ENCODE peak calls at places on chromosome 13, in eight cellular contexts. One of them, this sample, is unnamed.

GRCh38 chr13:113022391-113023216 is 53.6 kb downstream of the MCF2L start:
- DNase-seq in GM23248: no peak
- DNase-seq in ACHN: no peak
- DNase-seq in foreskin fibroblast: no peak
- DNase-seq in GM13976: no peak
- DNase-seq in occipital lobe: no peak
- DNase-seq in stimulated activated CD4-positive, alpha-beta T cell treated with anti-CD3 and anti-CD28 coated beads, Interleukin-2, amount 100 ng/mL, for 24 hours: no peak
- DNase-seq in transverse colon: no peak
- DNase-seq in this sample: peak; percentile 15

GRCh38 chr13:113854238-113855011 is 9.5 kb downstream of the GAS6 start:
- DNase-seq in GM23248: peak; percentile 56
- DNase-seq in ACHN: no peak
- DNase-seq in foreskin fibroblast: peak; percentile 84
- DNase-seq in GM13976: no peak
- DNase-seq in occipital lobe: no peak
- DNase-seq in stimulated activated CD4-positive, alpha-beta T cell treated with anti-CD3 and anti-CD28 coated beads, Interleukin-2, amount 100 ng/mL, for 24 hours: no peak
- DNase-seq in transverse colon: no peak
- DNase-seq in this sample: no peak

GRCh38 chr13:27132538-27132937 is 39.1 kb downstream of the USP12 start:
- DNase-seq in GM23248: no peak
- DNase-seq in ACHN: no peak
- DNase-seq in foreskin fibroblast: no peak
- DNase-seq in GM13976: peak; percentile 21
- DNase-seq in occipital lobe: no peak
- DNase-seq in stimulated activated CD4-positive, alpha-beta T cell treated with anti-CD3 and anti-CD28 coated beads, Interleukin-2, amount 100 ng/mL, for 24 hours: no peak
- DNase-seq in transverse colon: no peak
- DNase-seq in this sample: no peak

GRCh38 chr13:100665403-100665802 is 9.2 kb downstream of the TMTC4 start:
- DNase-seq in GM23248: no peak
- DNase-seq in ACHN: no peak
- DNase-seq in foreskin fibroblast: no peak
- DNase-seq in GM13976: no peak
- DNase-seq in occipital lobe: no peak
- DNase-seq in stimulated activated CD4-positive, alpha-beta T cell treated with anti-CD3 and anti-CD28 coated beads, Interleukin-2, amount 100 ng/mL, for 24 hours: no peak
- DNase-seq in transverse colon: no peak
- DNase-seq in this sample: no peak

GRCh38 chr13:67303661-67304333 is 73.7 kb upstream of the PCDH9 start:
- DNase-seq in GM23248: no peak
- DNase-seq in ACHN: no peak
- DNase-seq in foreskin fibroblast: no peak
- DNase-seq in GM13976: no peak
- DNase-seq in occipital lobe: no peak
- DNase-seq in stimulated activated CD4-positive, alpha-beta T cell treated with anti-CD3 and anti-CD28 coated beads, Interleukin-2, amount 100 ng/mL, for 24 hours: no peak
- DNase-seq in transverse colon: no peak
- DNase-seq in this sample: peak; percentile 69

GRCh38 chr13:21638319-21639282 is 32.3 kb upstream of the FGF9 start:
- DNase-seq in GM23248: peak; percentile 29
- DNase-seq in ACHN: peak; percentile 25
- DNase-seq in foreskin fibroblast: peak; percentile 49
- DNase-seq in GM13976: peak; percentile 60
- DNase-seq in occipital lobe: no peak
- DNase-seq in stimulated activated CD4-positive, alpha-beta T cell treated with anti-CD3 and anti-CD28 coated beads, Interleukin-2, amount 100 ng/mL, for 24 hours: peak; percentile 6
- DNase-seq in transverse colon: peak; percentile 43
- DNase-seq in this sample: peak; percentile 86

GRCh38 chr13:45678282-45678681 is 23.8 kb upstream of the CBY2 start:
- DNase-seq in GM23248: no peak
- DNase-seq in ACHN: no peak
- DNase-seq in foreskin fibroblast: no peak
- DNase-seq in GM13976: no peak
- DNase-seq in occipital lobe: no peak
- DNase-seq in stimulated activated CD4-positive, alpha-beta T cell treated with anti-CD3 and anti-CD28 coated beads, Interleukin-2, amount 100 ng/mL, for 24 hours: no peak
- DNase-seq in transverse colon: no peak
- DNase-seq in this sample: no peak

GRCh38 chr13:97976551-97977375 is 23.3 kb downstream of the IPO5 start:
- DNase-seq in GM23248: peak; percentile 76
- DNase-seq in ACHN: no peak
- DNase-seq in foreskin fibroblast: peak; percentile 52
- DNase-seq in GM13976: peak; percentile 34
- DNase-seq in occipital lobe: no peak
- DNase-seq in stimulated activated CD4-positive, alpha-beta T cell treated with anti-CD3 and anti-CD28 coated beads, Interleukin-2, amount 100 ng/mL, for 24 hours: no peak
- DNase-seq in transverse colon: peak; percentile 16
- DNase-seq in this sample: peak; percentile 15

GRCh38 chr13:110589991-110590390 is 25.4 kb upstream of the NAXD start:
- DNase-seq in GM23248: no peak
- DNase-seq in ACHN: no peak
- DNase-seq in foreskin fibroblast: no peak
- DNase-seq in GM13976: no peak
- DNase-seq in occipital lobe: no peak
- DNase-seq in stimulated activated CD4-positive, alpha-beta T cell treated with anti-CD3 and anti-CD28 coated beads, Interleukin-2, amount 100 ng/mL, for 24 hours: no peak
- DNase-seq in transverse colon: no peak
- DNase-seq in this sample: no peak

GRCh38 chr13:36362914-36363313 is 16.7 kb upstream of the SPART start:
- DNase-seq in GM23248: no peak
- DNase-seq in ACHN: no peak
- DNase-seq in foreskin fibroblast: no peak
- DNase-seq in GM13976: no peak
- DNase-seq in occipital lobe: no peak
- DNase-seq in stimulated activated CD4-positive, alpha-beta T cell treated with anti-CD3 and anti-CD28 coated beads, Interleukin-2, amount 100 ng/mL, for 24 hours: no peak
- DNase-seq in transverse colon: no peak
- DNase-seq in this sample: no peak

GRCh38 chr13:34246511-34246910 is 428.6 kb downstream of the RFC3 start:
- DNase-seq in GM23248: no peak
- DNase-seq in ACHN: no peak
- DNase-seq in foreskin fibroblast: peak; percentile 26
- DNase-seq in GM13976: no peak
- DNase-seq in occipital lobe: no peak
- DNase-seq in stimulated activated CD4-positive, alpha-beta T cell treated with anti-CD3 and anti-CD28 coated beads, Interleukin-2, amount 100 ng/mL, for 24 hours: no peak
- DNase-seq in transverse colon: no peak
- DNase-seq in this sample: peak; percentile 80

GRCh38 chr13:90445179-90445578 is 902.3 kb upstream of the MIR17HG start:
- DNase-seq in GM23248: peak; percentile 93
- DNase-seq in ACHN: peak; percentile 94
- DNase-seq in foreskin fibroblast: peak; percentile 91
- DNase-seq in GM13976: no peak
- DNase-seq in occipital lobe: no peak
- DNase-seq in stimulated activated CD4-positive, alpha-beta T cell treated with anti-CD3 and anti-CD28 coated beads, Interleukin-2, amount 100 ng/mL, for 24 hours: no peak
- DNase-seq in transverse colon: no peak
- DNase-seq in this sample: peak; percentile 90

GRCh38 chr13:64371461-64371860 is 2858.7 kb downstream of the PCDH9 start:
- DNase-seq in GM23248: no peak
- DNase-seq in ACHN: no peak
- DNase-seq in foreskin fibroblast: no peak
- DNase-seq in GM13976: no peak
- DNase-seq in occipital lobe: no peak
- DNase-seq in stimulated activated CD4-positive, alpha-beta T cell treated with anti-CD3 and anti-CD28 coated beads, Interleukin-2, amount 100 ng/mL, for 24 hours: no peak
- DNase-seq in transverse colon: no peak
- DNase-seq in this sample: no peak

GRCh38 chr13:99501952-99502310 is 659 bp downstream of the TM9SF2 start:
- DNase-seq in GM23248: peak; percentile 72
- DNase-seq in ACHN: peak; percentile 29
- DNase-seq in foreskin fibroblast: peak; percentile 53
- DNase-seq in GM13976: no peak
- DNase-seq in occipital lobe: no peak
- DNase-seq in stimulated activated CD4-positive, alpha-beta T cell treated with anti-CD3 and anti-CD28 coated beads, Interleukin-2, amount 100 ng/mL, for 24 hours: peak; percentile 27
- DNase-seq in transverse colon: peak; percentile 43
- DNase-seq in this sample: peak; percentile 46

GRCh38 chr13:27691207-27691606 is 69.5 kb downstream of the POLR1D start:
- DNase-seq in GM23248: no peak
- DNase-seq in ACHN: no peak
- DNase-seq in foreskin fibroblast: no peak
- DNase-seq in GM13976: no peak
- DNase-seq in occipital lobe: no peak
- DNase-seq in stimulated activated CD4-positive, alpha-beta T cell treated with anti-CD3 and anti-CD28 coated beads, Interleukin-2, amount 100 ng/mL, for 24 hours: no peak
- DNase-seq in transverse colon: no peak
- DNase-seq in this sample: no peak

GRCh38 chr13:51229731-51230130 is 7.5 kb downstream of the FAM124A start:
- DNase-seq in GM23248: no peak
- DNase-seq in ACHN: no peak
- DNase-seq in foreskin fibroblast: no peak
- DNase-seq in GM13976: no peak
- DNase-seq in occipital lobe: no peak
- DNase-seq in stimulated activated CD4-positive, alpha-beta T cell treated with anti-CD3 and anti-CD28 coated beads, Interleukin-2, amount 100 ng/mL, for 24 hours: no peak
- DNase-seq in transverse colon: no peak
- DNase-seq in this sample: no peak

GRCh38 chr13:29165840-29166239 is 345.7 kb downstream of the MTUS2 start:
- DNase-seq in GM23248: peak; percentile 2
- DNase-seq in ACHN: no peak
- DNase-seq in foreskin fibroblast: no peak
- DNase-seq in GM13976: no peak
- DNase-seq in occipital lobe: no peak
- DNase-seq in stimulated activated CD4-positive, alpha-beta T cell treated with anti-CD3 and anti-CD28 coated beads, Interleukin-2, amount 100 ng/mL, for 24 hours: no peak
- DNase-seq in transverse colon: no peak
- DNase-seq in this sample: no peak

GRCh38 chr13:102191951-102192461 is 209.8 kb downstream of the FGF14 start:
- DNase-seq in GM23248: peak; percentile 55
- DNase-seq in ACHN: no peak
- DNase-seq in foreskin fibroblast: peak; percentile 92
- DNase-seq in GM13976: no peak
- DNase-seq in occipital lobe: no peak
- DNase-seq in stimulated activated CD4-positive, alpha-beta T cell treated with anti-CD3 and anti-CD28 coated beads, Interleukin-2, amount 100 ng/mL, for 24 hours: no peak
- DNase-seq in transverse colon: no peak
- DNase-seq in this sample: peak; percentile 75

GRCh38 chr13:94620286-94620896 is 18.7 kb downstream of the GPR180 start:
- DNase-seq in GM23248: peak; percentile 53
- DNase-seq in ACHN: peak; percentile 30
- DNase-seq in foreskin fibroblast: peak; percentile 62
- DNase-seq in GM13976: peak; percentile 41
- DNase-seq in occipital lobe: no peak
- DNase-seq in stimulated activated CD4-positive, alpha-beta T cell treated with anti-CD3 and anti-CD28 coated beads, Interleukin-2, amount 100 ng/mL, for 24 hours: peak; percentile 40
- DNase-seq in transverse colon: no peak
- DNase-seq in this sample: peak; percentile 68

GRCh38 chr13:50762969-50763568 is 80.4 kb downstream of the DLEU7 start:
- DNase-seq in GM23248: no peak
- DNase-seq in ACHN: no peak
- DNase-seq in foreskin fibroblast: no peak
- DNase-seq in GM13976: no peak
- DNase-seq in occipital lobe: no peak
- DNase-seq in stimulated activated CD4-positive, alpha-beta T cell treated with anti-CD3 and anti-CD28 coated beads, Interleukin-2, amount 100 ng/mL, for 24 hours: no peak
- DNase-seq in transverse colon: no peak
- DNase-seq in this sample: no peak

GRCh38 chr13:46062190-46062589 is 9.6 kb upstream of the ZC3H13 start:
- DNase-seq in GM23248: peak; percentile 61
- DNase-seq in ACHN: no peak
- DNase-seq in foreskin fibroblast: peak; percentile 69
- DNase-seq in GM13976: no peak
- DNase-seq in occipital lobe: no peak
- DNase-seq in stimulated activated CD4-positive, alpha-beta T cell treated with anti-CD3 and anti-CD28 coated beads, Interleukin-2, amount 100 ng/mL, for 24 hours: no peak
- DNase-seq in transverse colon: no peak
- DNase-seq in this sample: peak; percentile 93

GRCh38 chr13:100904293-100904976 is 229.8 kb upstream of the TMTC4 start:
- DNase-seq in GM23248: no peak
- DNase-seq in ACHN: no peak
- DNase-seq in foreskin fibroblast: no peak
- DNase-seq in GM13976: no peak
- DNase-seq in occipital lobe: no peak
- DNase-seq in stimulated activated CD4-positive, alpha-beta T cell treated with anti-CD3 and anti-CD28 coated beads, Interleukin-2, amount 100 ng/mL, for 24 hours: no peak
- DNase-seq in transverse colon: no peak
- DNase-seq in this sample: no peak

GRCh38 chr13:55244991-55245644 is 1895.6 kb upstream of the PRR20A start:
- DNase-seq in GM23248: no peak
- DNase-seq in ACHN: peak; percentile 49
- DNase-seq in foreskin fibroblast: no peak
- DNase-seq in GM13976: no peak
- DNase-seq in occipital lobe: no peak
- DNase-seq in stimulated activated CD4-positive, alpha-beta T cell treated with anti-CD3 and anti-CD28 coated beads, Interleukin-2, amount 100 ng/mL, for 24 hours: no peak
- DNase-seq in transverse colon: no peak
- DNase-seq in this sample: peak; percentile 9

GRCh38 chr13:98541701-98542203 is 35.2 kb downstream of the STK24 start:
- DNase-seq in GM23248: peak; percentile 63
- DNase-seq in ACHN: no peak
- DNase-seq in foreskin fibroblast: peak; percentile 50
- DNase-seq in GM13976: no peak
- DNase-seq in occipital lobe: no peak
- DNase-seq in stimulated activated CD4-positive, alpha-beta T cell treated with anti-CD3 and anti-CD28 coated beads, Interleukin-2, amount 100 ng/mL, for 24 hours: no peak
- DNase-seq in transverse colon: no peak
- DNase-seq in this sample: no peak

GRCh38 chr13:31982124-31982523 is 49.5 kb upstream of the FRY start:
- DNase-seq in GM23248: peak; percentile 29
- DNase-seq in ACHN: peak; percentile 13
- DNase-seq in foreskin fibroblast: peak; percentile 15
- DNase-seq in GM13976: no peak
- DNase-seq in occipital lobe: no peak
- DNase-seq in stimulated activated CD4-positive, alpha-beta T cell treated with anti-CD3 and anti-CD28 coated beads, Interleukin-2, amount 100 ng/mL, for 24 hours: no peak
- DNase-seq in transverse colon: no peak
- DNase-seq in this sample: no peak

GRCh38 chr13:105804561-105805190 is 730.8 kb downstream of the EFNB2 start:
- DNase-seq in GM23248: peak; percentile 2
- DNase-seq in ACHN: no peak
- DNase-seq in foreskin fibroblast: peak; percentile 73
- DNase-seq in GM13976: no peak
- DNase-seq in occipital lobe: peak; percentile 14
- DNase-seq in stimulated activated CD4-positive, alpha-beta T cell treated with anti-CD3 and anti-CD28 coated beads, Interleukin-2, amount 100 ng/mL, for 24 hours: no peak
- DNase-seq in transverse colon: no peak
- DNase-seq in this sample: peak; percentile 57

GRCh38 chr13:97600438-97601080 is 166.6 kb downstream of the RAP2A start:
- DNase-seq in GM23248: peak; percentile 69
- DNase-seq in ACHN: peak; percentile 31
- DNase-seq in foreskin fibroblast: peak; percentile 61
- DNase-seq in GM13976: no peak
- DNase-seq in occipital lobe: no peak
- DNase-seq in stimulated activated CD4-positive, alpha-beta T cell treated with anti-CD3 and anti-CD28 coated beads, Interleukin-2, amount 100 ng/mL, for 24 hours: no peak
- DNase-seq in transverse colon: no peak
- DNase-seq in this sample: peak; percentile 86

GRCh38 chr13:88411696-88412095 is 740.5 kb downstream of the SLITRK5 start:
- DNase-seq in GM23248: no peak
- DNase-seq in ACHN: no peak
- DNase-seq in foreskin fibroblast: no peak
- DNase-seq in GM13976: no peak
- DNase-seq in occipital lobe: no peak
- DNase-seq in stimulated activated CD4-positive, alpha-beta T cell treated with anti-CD3 and anti-CD28 coated beads, Interleukin-2, amount 100 ng/mL, for 24 hours: no peak
- DNase-seq in transverse colon: no peak
- DNase-seq in this sample: no peak

GRCh38 chr13:111913790-111914189 is 153.2 kb upstream of the SOX1 start:
- DNase-seq in GM23248: no peak
- DNase-seq in ACHN: no peak
- DNase-seq in foreskin fibroblast: no peak
- DNase-seq in GM13976: no peak
- DNase-seq in occipital lobe: no peak
- DNase-seq in stimulated activated CD4-positive, alpha-beta T cell treated with anti-CD3 and anti-CD28 coated beads, Interleukin-2, amount 100 ng/mL, for 24 hours: no peak
- DNase-seq in transverse colon: no peak
- DNase-seq in this sample: no peak

GRCh38 chr13:40344270-40345148 is 321.9 kb downstream of the FOXO1 start:
- DNase-seq in GM23248: no peak
- DNase-seq in ACHN: no peak
- DNase-seq in foreskin fibroblast: peak; percentile 9
- DNase-seq in GM13976: no peak
- DNase-seq in occipital lobe: no peak
- DNase-seq in stimulated activated CD4-positive, alpha-beta T cell treated with anti-CD3 and anti-CD28 coated beads, Interleukin-2, amount 100 ng/mL, for 24 hours: no peak
- DNase-seq in transverse colon: peak; percentile 38
- DNase-seq in this sample: no peak

GRCh38 chr13:52846567-52847321 is 1.7 kb downstream of the PCDH8 start:
- DNase-seq in GM23248: peak; percentile 55
- DNase-seq in ACHN: no peak
- DNase-seq in foreskin fibroblast: peak; percentile 16
- DNase-seq in GM13976: peak; percentile 44
- DNase-seq in occipital lobe: peak; percentile 11
- DNase-seq in stimulated activated CD4-positive, alpha-beta T cell treated with anti-CD3 and anti-CD28 coated beads, Interleukin-2, amount 100 ng/mL, for 24 hours: peak; percentile 50
- DNase-seq in transverse colon: peak; percentile 54
- DNase-seq in this sample: peak; percentile 43

GRCh38 chr13:20144141-20144850 is 16.6 kb downstream of the GJA3 start:
- DNase-seq in GM23248: no peak
- DNase-seq in ACHN: no peak
- DNase-seq in foreskin fibroblast: no peak
- DNase-seq in GM13976: no peak
- DNase-seq in occipital lobe: no peak
- DNase-seq in stimulated activated CD4-positive, alpha-beta T cell treated with anti-CD3 and anti-CD28 coated beads, Interleukin-2, amount 100 ng/mL, for 24 hours: no peak
- DNase-seq in transverse colon: no peak
- DNase-seq in this sample: no peak

GRCh38 chr13:87274209-87274819 is 396.9 kb upstream of the SLITRK5 start:
- DNase-seq in GM23248: peak; percentile 69
- DNase-seq in ACHN: peak; percentile 68
- DNase-seq in foreskin fibroblast: no peak
- DNase-seq in GM13976: peak; percentile 18
- DNase-seq in occipital lobe: no peak
- DNase-seq in stimulated activated CD4-positive, alpha-beta T cell treated with anti-CD3 and anti-CD28 coated beads, Interleukin-2, amount 100 ng/mL, for 24 hours: peak; percentile 22
- DNase-seq in transverse colon: peak; percentile 17
- DNase-seq in this sample: peak; percentile 68

GRCh38 chr13:79533781-79534400 is 52.9 kb downstream of the NDFIP2 start:
- DNase-seq in GM23248: peak; percentile 31
- DNase-seq in ACHN: no peak
- DNase-seq in foreskin fibroblast: peak; percentile 8
- DNase-seq in GM13976: no peak
- DNase-seq in occipital lobe: no peak
- DNase-seq in stimulated activated CD4-positive, alpha-beta T cell treated with anti-CD3 and anti-CD28 coated beads, Interleukin-2, amount 100 ng/mL, for 24 hours: no peak
- DNase-seq in transverse colon: no peak
- DNase-seq in this sample: no peak

This sample was measured in epithelial cell of esophagus.